ENCODE peak calls at places on chromosomes 7 and 10, in eight cellular contexts. One of them, this sample, is unnamed.
A peak's percentile ranks its signal among the peaks of the same experiment; 100 is the strongest.

GRCh38 chr10:132276179-132276675 is 31.5 kb downstream of the STK32C start:
- DNase-seq in AG04449: no peak
- DNase-seq in brain microvascular endothelial cell: no peak
- DNase-seq in AG04450: no peak
- DNase-seq in left ventricle myocardium inferior: no peak
- DNase-seq in HCT116: no peak
- DNase-seq in cardiac muscle cell: no peak
- DNase-seq in fibroblast of mammary gland: no peak
- DNase-seq in this sample: no peak

GRCh38 chr10:8369666-8370065 is 315.2 kb downstream of the GATA3 start:
- DNase-seq in AG04449: no peak
- DNase-seq in brain microvascular endothelial cell: no peak
- DNase-seq in AG04450: no peak
- DNase-seq in left ventricle myocardium inferior: no peak
- DNase-seq in HCT116: no peak
- DNase-seq in cardiac muscle cell: peak; percentile 61
- DNase-seq in fibroblast of mammary gland: no peak
- DNase-seq in this sample: peak; percentile 5

GRCh38 chr10:92834981-92835380 is 13.3 kb upstream of the EXOC6 start:
- DNase-seq in AG04449: no peak
- DNase-seq in brain microvascular endothelial cell: no peak
- DNase-seq in AG04450: no peak
- DNase-seq in left ventricle myocardium inferior: no peak
- DNase-seq in HCT116: no peak
- DNase-seq in cardiac muscle cell: no peak
- DNase-seq in fibroblast of mammary gland: no peak
- DNase-seq in this sample: peak; percentile 55

GRCh38 chr7:92685146-92686042 is 95.2 kb upstream of the FAM133B start:
- DNase-seq in AG04449: no peak
- DNase-seq in brain microvascular endothelial cell: no peak
- DNase-seq in AG04450: no peak
- DNase-seq in left ventricle myocardium inferior: no peak
- DNase-seq in HCT116: no peak
- DNase-seq in cardiac muscle cell: no peak
- DNase-seq in fibroblast of mammary gland: no peak
- DNase-seq in this sample: no peak

GRCh38 chr10:60524541-60524940 is 134.9 kb upstream of the ANK3 start:
- DNase-seq in AG04449: no peak
- DNase-seq in brain microvascular endothelial cell: peak; percentile 88
- DNase-seq in AG04450: peak; percentile 20
- DNase-seq in left ventricle myocardium inferior: no peak
- DNase-seq in HCT116: no peak
- DNase-seq in cardiac muscle cell: peak; percentile 55
- DNase-seq in fibroblast of mammary gland: peak; percentile 89
- DNase-seq in this sample: peak; percentile 92

GRCh38 chr7:2518737-2519118 is 846 bp upstream of the LFNG start:
- DNase-seq in AG04449: no peak
- DNase-seq in brain microvascular endothelial cell: no peak
- DNase-seq in AG04450: no peak
- DNase-seq in left ventricle myocardium inferior: no peak
- DNase-seq in HCT116: no peak
- DNase-seq in cardiac muscle cell: no peak
- DNase-seq in fibroblast of mammary gland: no peak
- DNase-seq in this sample: no peak

GRCh38 chr10:113006656-113007342 is 56.8 kb downstream of the TCF7L2 start:
- DNase-seq in AG04449: no peak
- DNase-seq in brain microvascular endothelial cell: no peak
- DNase-seq in AG04450: no peak
- DNase-seq in left ventricle myocardium inferior: no peak
- DNase-seq in HCT116: no peak
- DNase-seq in cardiac muscle cell: no peak
- DNase-seq in fibroblast of mammary gland: no peak
- DNase-seq in this sample: no peak

GRCh38 chr10:79061441-79062315 is 7.1 kb upstream of the ZMIZ1 start:
- DNase-seq in AG04449: no peak
- DNase-seq in brain microvascular endothelial cell: no peak
- DNase-seq in AG04450: no peak
- DNase-seq in left ventricle myocardium inferior: peak; percentile 10
- DNase-seq in HCT116: no peak
- DNase-seq in cardiac muscle cell: no peak
- DNase-seq in fibroblast of mammary gland: no peak
- DNase-seq in this sample: no peak

GRCh38 chr10:77746313-77746712 is 108.7 kb upstream of the KCNMA1 start:
- DNase-seq in AG04449: no peak
- DNase-seq in brain microvascular endothelial cell: peak; percentile 83
- DNase-seq in AG04450: no peak
- DNase-seq in left ventricle myocardium inferior: no peak
- DNase-seq in HCT116: no peak
- DNase-seq in cardiac muscle cell: peak; percentile 70
- DNase-seq in fibroblast of mammary gland: peak; percentile 90
- DNase-seq in this sample: peak; percentile 77

GRCh38 chr10:123808873-123809272 is 82.7 kb downstream of the CPXM2 start:
- DNase-seq in AG04449: peak; percentile 64
- DNase-seq in brain microvascular endothelial cell: peak; percentile 44
- DNase-seq in AG04450: no peak
- DNase-seq in left ventricle myocardium inferior: no peak
- DNase-seq in HCT116: peak; percentile 21
- DNase-seq in cardiac muscle cell: peak; percentile 83
- DNase-seq in fibroblast of mammary gland: peak; percentile 90
- DNase-seq in this sample: peak; percentile 61

GRCh38 chr10:55002420-55002819 is 201.4 kb upstream of the PCDH15 start:
- DNase-seq in AG04449: no peak
- DNase-seq in brain microvascular endothelial cell: no peak
- DNase-seq in AG04450: no peak
- DNase-seq in left ventricle myocardium inferior: no peak
- DNase-seq in HCT116: no peak
- DNase-seq in cardiac muscle cell: no peak
- DNase-seq in fibroblast of mammary gland: no peak
- DNase-seq in this sample: no peak

GRCh38 chr10:132516771-132517725 is 20.5 kb upstream of the INPP5A start:
- DNase-seq in AG04449: peak; percentile 81
- DNase-seq in brain microvascular endothelial cell: peak; percentile 92
- DNase-seq in AG04450: peak; percentile 91
- DNase-seq in left ventricle myocardium inferior: peak; percentile 94
- DNase-seq in HCT116: no peak
- DNase-seq in cardiac muscle cell: peak; percentile 99
- DNase-seq in fibroblast of mammary gland: peak; percentile 97
- DNase-seq in this sample: peak; percentile 94

GRCh38 chr7:44796034-44796503 is 412 bp upstream of the PPIA start:
- DNase-seq in AG04449: no peak
- DNase-seq in brain microvascular endothelial cell: no peak
- DNase-seq in AG04450: no peak
- DNase-seq in left ventricle myocardium inferior: no peak
- DNase-seq in HCT116: peak; percentile 16
- DNase-seq in cardiac muscle cell: peak; percentile 53
- DNase-seq in fibroblast of mammary gland: peak; percentile 40
- DNase-seq in this sample: peak; percentile 45

GRCh38 chr10:33901166-33901565 is 566.7 kb upstream of the NRP1 start:
- DNase-seq in AG04449: peak; percentile 59
- DNase-seq in brain microvascular endothelial cell: peak; percentile 57
- DNase-seq in AG04450: peak; percentile 41
- DNase-seq in left ventricle myocardium inferior: no peak
- DNase-seq in HCT116: no peak
- DNase-seq in cardiac muscle cell: peak; percentile 63
- DNase-seq in fibroblast of mammary gland: peak; percentile 92
- DNase-seq in this sample: peak; percentile 78

GRCh38 chr7:43647772-43648643 is 65.1 kb downstream of the STK17A start:
- DNase-seq in AG04449: peak; percentile 99
- DNase-seq in brain microvascular endothelial cell: peak; percentile 94
- DNase-seq in AG04450: peak; percentile 99
- DNase-seq in left ventricle myocardium inferior: peak; percentile 41
- DNase-seq in HCT116: peak; percentile 67
- DNase-seq in cardiac muscle cell: peak; percentile 97
- DNase-seq in fibroblast of mammary gland: peak; percentile 100
- DNase-seq in this sample: peak; percentile 98

GRCh38 chr7:29606287-29606721 is 42.7 kb downstream of the PRR15 start:
- DNase-seq in AG04449: no peak
- DNase-seq in brain microvascular endothelial cell: peak; percentile 70
- DNase-seq in AG04450: no peak
- DNase-seq in left ventricle myocardium inferior: no peak
- DNase-seq in HCT116: no peak
- DNase-seq in cardiac muscle cell: peak; percentile 75
- DNase-seq in fibroblast of mammary gland: peak; percentile 83
- DNase-seq in this sample: peak; percentile 59

GRCh38 chr7:102146122-102146521 is 140.5 kb upstream of the SH2B2 start:
- DNase-seq in AG04449: no peak
- DNase-seq in brain microvascular endothelial cell: no peak
- DNase-seq in AG04450: no peak
- DNase-seq in left ventricle myocardium inferior: peak; percentile 75
- DNase-seq in HCT116: no peak
- DNase-seq in cardiac muscle cell: no peak
- DNase-seq in fibroblast of mammary gland: no peak
- DNase-seq in this sample: no peak

GRCh38 chr7:151835636-151836035 is 41.3 kb downstream of the PRKAG2 start:
- DNase-seq in AG04449: no peak
- DNase-seq in brain microvascular endothelial cell: no peak
- DNase-seq in AG04450: no peak
- DNase-seq in left ventricle myocardium inferior: no peak
- DNase-seq in HCT116: no peak
- DNase-seq in cardiac muscle cell: no peak
- DNase-seq in fibroblast of mammary gland: no peak
- DNase-seq in this sample: no peak

GRCh38 chr10:28963539-28964221 is 286.4 kb downstream of the BAMBI start:
- DNase-seq in AG04449: no peak
- DNase-seq in brain microvascular endothelial cell: peak; percentile 34
- DNase-seq in AG04450: no peak
- DNase-seq in left ventricle myocardium inferior: no peak
- DNase-seq in HCT116: no peak
- DNase-seq in cardiac muscle cell: peak; percentile 44
- DNase-seq in fibroblast of mammary gland: no peak
- DNase-seq in this sample: no peak

GRCh38 chr10:48444861-48445841 is 138.7 kb downstream of the MAPK8 start:
- DNase-seq in AG04449: no peak
- DNase-seq in brain microvascular endothelial cell: no peak
- DNase-seq in AG04450: no peak
- DNase-seq in left ventricle myocardium inferior: no peak
- DNase-seq in HCT116: no peak
- DNase-seq in cardiac muscle cell: no peak
- DNase-seq in fibroblast of mammary gland: no peak
- DNase-seq in this sample: no peak

GRCh38 chr7:86123476-86123875 is 520.2 kb upstream of the GRM3 start:
- DNase-seq in AG04449: no peak
- DNase-seq in brain microvascular endothelial cell: no peak
- DNase-seq in AG04450: no peak
- DNase-seq in left ventricle myocardium inferior: no peak
- DNase-seq in HCT116: no peak
- DNase-seq in cardiac muscle cell: no peak
- DNase-seq in fibroblast of mammary gland: no peak
- DNase-seq in this sample: no peak

DNA sequence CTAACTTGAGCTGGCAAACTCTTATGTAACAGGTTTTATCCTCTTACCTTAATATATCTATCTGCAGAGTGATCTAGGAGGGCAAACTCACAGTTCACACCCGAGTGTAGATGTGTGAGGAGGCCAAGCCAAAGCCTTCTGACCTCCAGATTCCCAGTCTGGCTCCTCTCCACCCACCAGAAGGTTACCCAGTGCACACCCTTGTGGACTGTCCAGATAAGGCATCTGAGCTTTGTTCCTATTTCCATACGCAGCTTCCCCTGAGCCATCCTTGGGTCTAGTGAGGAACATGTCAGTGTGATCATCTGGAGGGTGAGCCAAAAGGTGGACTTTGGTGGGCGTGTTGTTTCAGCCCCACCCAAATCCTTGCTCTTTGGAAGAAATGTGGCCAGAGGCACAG is 203.0 kb upstream of the MEOX2 start:
- DNase-seq in AG04449: no peak
- DNase-seq in brain microvascular endothelial cell: peak; percentile 5
- DNase-seq in AG04450: no peak
- DNase-seq in left ventricle myocardium inferior: no peak
- DNase-seq in HCT116: peak; percentile 15
- DNase-seq in cardiac muscle cell: peak; percentile 13
- DNase-seq in fibroblast of mammary gland: peak; percentile 47
- DNase-seq in this sample: peak; percentile 20
- TF ChIP-seq CTCF in AG04449: no peak
- TF ChIP-seq CTCF in brain microvascular endothelial cell: peak; percentile 48
- TF ChIP-seq CTCF in AG04450: no peak
- TF ChIP-seq CTCF in left ventricle myocardium inferior: peak; percentile 62
- TF ChIP-seq CTCF in HCT116: no peak
- TF ChIP-seq CTCF in cardiac muscle cell: peak; percentile 30
- TF ChIP-seq CTCF in fibroblast of mammary gland: peak; percentile 49
- TF ChIP-seq CTCF in this sample: peak; percentile 49

DNA sequence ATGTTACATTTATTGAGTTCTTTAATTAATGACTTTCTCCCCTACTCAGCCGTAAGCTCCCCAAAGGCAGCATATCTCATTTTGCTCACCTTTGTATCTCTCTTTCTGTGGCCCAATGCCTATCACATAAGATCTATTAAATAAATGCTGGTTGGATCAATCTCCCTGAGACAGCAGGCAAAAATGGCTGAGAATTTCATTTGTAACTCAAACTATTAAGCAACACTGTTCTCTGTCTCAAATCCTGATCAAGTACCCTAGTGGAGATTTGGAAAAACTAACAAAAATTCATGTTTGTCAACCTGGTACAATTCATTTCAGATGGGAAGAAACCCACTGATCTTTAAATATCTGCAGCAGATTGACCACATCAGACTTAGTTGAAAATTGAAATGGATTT is 127.4 kb downstream of the ZFAND4 start:
- DNase-seq in AG04449: no peak
- DNase-seq in brain microvascular endothelial cell: no peak
- DNase-seq in AG04450: no peak
- DNase-seq in left ventricle myocardium inferior: no peak
- DNase-seq in HCT116: no peak
- DNase-seq in cardiac muscle cell: no peak
- DNase-seq in fibroblast of mammary gland: no peak
- DNase-seq in this sample: no peak
- H3K4me3 ChIP-seq in AG04449: no peak overlapping the region
- H3K4me3 ChIP-seq in brain microvascular endothelial cell: no peak overlapping the region
- H3K4me3 ChIP-seq in AG04450: no peak overlapping the region
- H3K4me3 ChIP-seq in left ventricle myocardium inferior: no peak overlapping the region
- H3K4me3 ChIP-seq in HCT116: no peak overlapping the region
- H3K4me3 ChIP-seq in cardiac muscle cell: no peak overlapping the region
- H3K4me3 ChIP-seq in fibroblast of mammary gland: no peak overlapping the region
- H3K4me3 ChIP-seq in this sample: no peak overlapping the region

GRCh38 chr7:85021090-85021704 is 165.7 kb downstream of the SEMA3D start:
- DNase-seq in AG04449: no peak
- DNase-seq in brain microvascular endothelial cell: no peak
- DNase-seq in AG04450: no peak
- DNase-seq in left ventricle myocardium inferior: no peak
- DNase-seq in HCT116: no peak
- DNase-seq in cardiac muscle cell: peak; percentile 40
- DNase-seq in fibroblast of mammary gland: peak; percentile 31
- DNase-seq in this sample: peak; percentile 62
- TF ChIP-seq CTCF in AG04449: peak; percentile 36
- TF ChIP-seq CTCF in brain microvascular endothelial cell: peak; percentile 47
- TF ChIP-seq CTCF in AG04450: peak; percentile 67
- TF ChIP-seq CTCF in left ventricle myocardium inferior: peak; percentile 61
- TF ChIP-seq CTCF in HCT116: peak; percentile 48
- TF ChIP-seq CTCF in cardiac muscle cell: peak; percentile 60
- TF ChIP-seq CTCF in fibroblast of mammary gland: peak; percentile 52
- TF ChIP-seq CTCF in this sample: peak; percentile 65

DNA sequence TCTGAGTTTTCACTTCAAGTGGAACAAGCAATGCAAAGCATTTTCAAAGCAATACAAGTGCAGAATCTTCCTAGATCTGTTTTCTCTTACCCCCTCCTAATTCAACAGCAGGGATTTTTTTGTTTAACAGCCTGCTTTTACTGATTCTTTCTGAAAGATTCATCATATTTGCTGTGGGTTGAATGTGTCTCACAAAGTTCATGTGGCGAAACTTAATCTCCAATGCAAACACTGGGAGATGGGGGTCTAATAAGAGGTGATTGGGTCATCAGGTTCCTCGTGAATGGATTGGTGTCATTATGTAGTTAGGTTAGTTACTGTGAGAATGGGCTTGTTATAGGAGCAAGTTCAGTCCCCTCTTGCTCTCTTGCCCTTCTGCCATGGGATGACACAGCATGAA is 107.6 kb downstream of the CNNM2 start:
- DNase-seq in AG04449: no peak
- DNase-seq in brain microvascular endothelial cell: no peak
- DNase-seq in AG04450: no peak
- DNase-seq in left ventricle myocardium inferior: no peak
- DNase-seq in HCT116: no peak
- DNase-seq in cardiac muscle cell: no peak
- DNase-seq in fibroblast of mammary gland: no peak
- DNase-seq in this sample: no peak
- H3K4me3 ChIP-seq in AG04449: no peak overlapping the region
- H3K4me3 ChIP-seq in brain microvascular endothelial cell: no peak overlapping the region
- H3K4me3 ChIP-seq in AG04450: no peak overlapping the region
- H3K4me3 ChIP-seq in left ventricle myocardium inferior: no peak overlapping the region
- H3K4me3 ChIP-seq in HCT116: no peak overlapping the region
- H3K4me3 ChIP-seq in cardiac muscle cell: no peak overlapping the region
- H3K4me3 ChIP-seq in fibroblast of mammary gland: no peak overlapping the region
- H3K4me3 ChIP-seq in this sample: no peak overlapping the region